ENCODE peak calls at places on chromosomes 11 and 22, in seven cellular contexts. One of them, this sample, is unnamed. For H3K9me3, the result is how much of the 10 kb centered on the place peaks cover.

GRCh38 chr11:46678741-46679130 is 21.7 kb downstream of the ARHGAP1 start:
- DNase-seq in right lobe of liver: no peak
- DNase-seq in AG04450: no peak
- DNase-seq in transverse colon: no peak
- DNase-seq in esophagus squamous epithelium: no peak
- DNase-seq in mucosa of descending colon: no peak
- DNase-seq in spleen: peak
- DNase-seq in this sample: no peak

GRCh38 chr11:96173424-96173823 is 169.6 kb downstream of the MAML2 start:
- DNase-seq in right lobe of liver: no peak
- DNase-seq in AG04450: no peak
- DNase-seq in transverse colon: no peak
- DNase-seq in esophagus squamous epithelium: no peak
- DNase-seq in mucosa of descending colon: no peak
- DNase-seq in spleen: no peak
- DNase-seq in this sample: no peak

GRCh38 chr11:36509265-36509664 is 807 bp downstream of the TRAF6 start:
- DNase-seq in right lobe of liver: no peak
- DNase-seq in AG04450: no peak
- DNase-seq in transverse colon: no peak
- DNase-seq in esophagus squamous epithelium: no peak
- DNase-seq in mucosa of descending colon: no peak
- DNase-seq in spleen: no peak
- DNase-seq in this sample: no peak

GRCh38 chr11:3826721-3827120 is 14.0 kb downstream of the RHOG start:
- DNase-seq in right lobe of liver: no peak
- DNase-seq in AG04450: no peak
- DNase-seq in transverse colon: no peak
- DNase-seq in esophagus squamous epithelium: no peak
- DNase-seq in mucosa of descending colon: no peak
- DNase-seq in spleen: peak
- DNase-seq in this sample: no peak

GRCh38 chr22:28826921-28827320 is 26.6 kb upstream of the XBP1 start:
- DNase-seq in right lobe of liver: no peak
- DNase-seq in AG04450: no peak
- DNase-seq in transverse colon: no peak
- DNase-seq in esophagus squamous epithelium: no peak
- DNase-seq in mucosa of descending colon: no peak
- DNase-seq in spleen: no peak
- DNase-seq in this sample: no peak

GRCh38 chr11:114416441-114416928 is 16.0 kb downstream of the RBM7 start:
- DNase-seq in right lobe of liver: no peak
- DNase-seq in AG04450: no peak
- DNase-seq in transverse colon: no peak
- DNase-seq in esophagus squamous epithelium: no peak
- DNase-seq in mucosa of descending colon: no peak
- DNase-seq in spleen: no peak
- DNase-seq in this sample: no peak

GRCh38 chr11:30046211-30046945 is 29.5 kb upstream of the KCNA4 start:
- DNase-seq in right lobe of liver: no peak
- DNase-seq in AG04450: no peak
- DNase-seq in transverse colon: no peak
- DNase-seq in esophagus squamous epithelium: no peak
- DNase-seq in mucosa of descending colon: no peak
- DNase-seq in spleen: no peak
- DNase-seq in this sample: no peak

GRCh38 chr22:40671369-40671768 is 7.9 kb upstream of the MCHR1 start:
- DNase-seq in right lobe of liver: no peak
- DNase-seq in AG04450: no peak
- DNase-seq in transverse colon: no peak
- DNase-seq in esophagus squamous epithelium: no peak
- DNase-seq in mucosa of descending colon: no peak
- DNase-seq in spleen: no peak
- DNase-seq in this sample: no peak

GRCh38 chr22:22168190-22168940 is 76.2 kb upstream of the VPREB1 start:
- DNase-seq in right lobe of liver: no peak
- DNase-seq in AG04450: peak
- DNase-seq in transverse colon: peak
- DNase-seq in esophagus squamous epithelium: no peak
- DNase-seq in mucosa of descending colon: no peak
- DNase-seq in spleen: no peak
- DNase-seq in this sample: no peak

GRCh38 chr11:47216141-47216798 is 1.5 kb downstream of the DDB2 start:
- DNase-seq in right lobe of liver: no peak
- DNase-seq in AG04450: no peak
- DNase-seq in transverse colon: peak
- DNase-seq in esophagus squamous epithelium: no peak
- DNase-seq in mucosa of descending colon: peak
- DNase-seq in spleen: no peak
- DNase-seq in this sample: no peak

GRCh38 chr22:30890689-30891442 is 77.7 kb downstream of the MORC2 start:
- DNase-seq in right lobe of liver: peak
- DNase-seq in AG04450: no peak
- DNase-seq in transverse colon: peak
- DNase-seq in esophagus squamous epithelium: no peak
- DNase-seq in mucosa of descending colon: peak
- DNase-seq in spleen: peak
- DNase-seq in this sample: no peak

GRCh38 chr11:73784080-73784634 is 3.5 kb upstream of the MRPL48 start:
- DNase-seq in right lobe of liver: no peak
- DNase-seq in AG04450: no peak
- DNase-seq in transverse colon: no peak
- DNase-seq in esophagus squamous epithelium: no peak
- DNase-seq in mucosa of descending colon: no peak
- DNase-seq in spleen: no peak
- DNase-seq in this sample: no peak

GRCh38 chr22:23187201-23187600 is 6.9 kb downstream of the BCR start:
- DNase-seq in right lobe of liver: no peak
- DNase-seq in AG04450: no peak
- DNase-seq in transverse colon: no peak
- DNase-seq in esophagus squamous epithelium: no peak
- DNase-seq in mucosa of descending colon: no peak
- DNase-seq in spleen: no peak
- DNase-seq in this sample: no peak

GRCh38 chr11:88103337-88104206 is 71.7 kb downstream of the RAB38 start:
- DNase-seq in right lobe of liver: peak
- DNase-seq in AG04450: peak
- DNase-seq in transverse colon: peak
- DNase-seq in esophagus squamous epithelium: no peak
- DNase-seq in mucosa of descending colon: peak
- DNase-seq in spleen: no peak
- DNase-seq in this sample: peak

GRCh38 chr22:19868773-19869471 is 14.2 kb upstream of the GNB1L start:
- DNase-seq in right lobe of liver: no peak
- DNase-seq in AG04450: no peak
- DNase-seq in transverse colon: peak
- DNase-seq in esophagus squamous epithelium: no peak
- DNase-seq in mucosa of descending colon: peak
- DNase-seq in spleen: peak
- DNase-seq in this sample: peak

GRCh38 chr11:35815556-35816315 is 128.1 kb upstream of the LDLRAD3 start:
- DNase-seq in right lobe of liver: no peak
- DNase-seq in AG04450: no peak
- DNase-seq in transverse colon: no peak
- DNase-seq in esophagus squamous epithelium: no peak
- DNase-seq in mucosa of descending colon: no peak
- DNase-seq in spleen: no peak
- DNase-seq in this sample: no peak

GRCh38 chr22:33519140-33519973 is 400.9 kb downstream of the LARGE1 start:
- DNase-seq in right lobe of liver: no peak
- DNase-seq in AG04450: no peak
- DNase-seq in transverse colon: peak
- DNase-seq in esophagus squamous epithelium: no peak
- DNase-seq in mucosa of descending colon: no peak
- DNase-seq in spleen: no peak
- DNase-seq in this sample: no peak

GRCh38 chr11:8973121-8973520 is 8.9 kb upstream of the TMEM9B start:
- DNase-seq in right lobe of liver: no peak
- DNase-seq in AG04450: no peak
- DNase-seq in transverse colon: no peak
- DNase-seq in esophagus squamous epithelium: no peak
- DNase-seq in mucosa of descending colon: no peak
- DNase-seq in spleen: no peak
- DNase-seq in this sample: no peak

GRCh38 chr11:17786824-17787525 is 52.4 kb downstream of the KCNC1 start:
- DNase-seq in right lobe of liver: no peak
- DNase-seq in AG04450: peak
- DNase-seq in transverse colon: no peak
- DNase-seq in esophagus squamous epithelium: no peak
- DNase-seq in mucosa of descending colon: no peak
- DNase-seq in spleen: no peak
- DNase-seq in this sample: no peak
- TF ChIP-seq CTCF in right lobe of liver: no peak
- TF ChIP-seq CTCF in AG04450: peak
- TF ChIP-seq CTCF in transverse colon: no peak
- TF ChIP-seq CTCF in esophagus squamous epithelium: no peak
- TF ChIP-seq CTCF in mucosa of descending colon: no peak
- TF ChIP-seq CTCF in spleen: no peak
- TF ChIP-seq CTCF in this sample: no peak

GRCh38 chr22:47337161-47337621 is 574.7 kb downstream of the TBC1D22A start:
- DNase-seq in right lobe of liver: no peak
- DNase-seq in AG04450: peak
- DNase-seq in transverse colon: peak
- DNase-seq in esophagus squamous epithelium: no peak
- DNase-seq in mucosa of descending colon: peak
- DNase-seq in spleen: no peak
- DNase-seq in this sample: no peak
- H3K9me3 ChIP-seq in right lobe of liver: under half
- H3K9me3 ChIP-seq in AG04450: under half
- H3K9me3 ChIP-seq in transverse colon: under half
- H3K9me3 ChIP-seq in esophagus squamous epithelium: under half
- H3K9me3 ChIP-seq in mucosa of descending colon: under half
- H3K9me3 ChIP-seq in spleen: under half
- H3K9me3 ChIP-seq in this sample: under half

GRCh38 chr11:371716-372590 is 2.7 kb downstream of the B4GALNT4 start:
- DNase-seq in right lobe of liver: no peak
- DNase-seq in AG04450: no peak
- DNase-seq in transverse colon: no peak
- DNase-seq in esophagus squamous epithelium: no peak
- DNase-seq in mucosa of descending colon: no peak
- DNase-seq in spleen: no peak
- DNase-seq in this sample: no peak
- TF ChIP-seq CTCF in right lobe of liver: no peak
- TF ChIP-seq CTCF in AG04450: no peak
- TF ChIP-seq CTCF in transverse colon: no peak
- TF ChIP-seq CTCF in esophagus squamous epithelium: no peak
- TF ChIP-seq CTCF in mucosa of descending colon: no peak
- TF ChIP-seq CTCF in spleen: no peak
- TF ChIP-seq CTCF in this sample: no peak

GRCh38 chr11:98561216-98561615 is 459.5 kb upstream of the CNTN5 start:
- DNase-seq in right lobe of liver: no peak
- DNase-seq in AG04450: no peak
- DNase-seq in transverse colon: no peak
- DNase-seq in esophagus squamous epithelium: no peak
- DNase-seq in mucosa of descending colon: no peak
- DNase-seq in spleen: no peak
- DNase-seq in this sample: no peak
- H3K9me3 ChIP-seq in right lobe of liver: under half
- H3K9me3 ChIP-seq in AG04450: under half
- H3K9me3 ChIP-seq in transverse colon: under half
- H3K9me3 ChIP-seq in esophagus squamous epithelium: under half
- H3K9me3 ChIP-seq in mucosa of descending colon: under half
- H3K9me3 ChIP-seq in spleen: under half
- H3K9me3 ChIP-seq in this sample: under half